ENCODE peak calls at places on chromosomes 4 and X, in eight cellular contexts. Z is left lung; K is effector CD4-positive, alpha-beta T cell; J is left colon; M is stimulated activated CD4-positive, alpha-beta T cell treated with anti-CD3 and anti-CD28 coated beads, Interleukin-12 subunit alpha, Interleukin-12 subunit beta, amount 100 ng/mL, for 24 hours; U is hepatocyte; O is astrocyte of the spinal cord; P is breast epithelium. Q is an unnamed sample.

GRCh38 chrX:135516376-135516775 is 4.1 kb upstream of the INTS6L start:
- DNase-seq in Z (no peak), K (no peak), J (no peak), M (no peak), U (no peak), O (no peak), P (no peak), Q (no peak)

GRCh38 chrX:85685843-85686242 is 306.4 kb upstream of the POF1B start:
- DNase-seq in Z (no peak), K (no peak), J (no peak), M (no peak), U (no peak), O (no peak), P (no peak), Q (no peak)

GRCh38 chr4:186017801-186018200 is 51.2 kb upstream of the TLR3 start:
- DNase-seq in Z (no peak), K (no peak), J (no peak), M (no peak), U (no peak), O (no peak), P (no peak), Q (no peak)

GRCh38 chr4:84956014-84956413 is 10.5 kb downstream of the WDFY3 start:
- DNase-seq in Z (no peak), K (no peak), J (no peak), M (no peak), U (no peak), O (no peak), P (no peak), Q (no peak)

GRCh38 chrX:110346681-110347080 is 12.0 kb upstream of the RTL9 start:
- DNase-seq in Z (peak), K (no peak), J (no peak), M (no peak), U (no peak), O (no peak), P (no peak), Q (no peak)

GRCh38 chr4:113682730-113683129 is 78.8 kb downstream of the CAMK2D start:
- DNase-seq in Z (no peak), K (no peak), J (no peak), M (no peak), U (no peak), O (peak), P (no peak), Q (no peak)

GRCh38 chr4:65665951-65666523 is 4.3 kb downstream of the EPHA5 start:
- DNase-seq in Z (no peak), K (no peak), J (no peak), M (no peak), U (no peak), O (peak), P (no peak), Q (no peak)

GRCh38 chrX:94635003-94635402 is 961.0 kb downstream of the FAM133A start:
- DNase-seq in Z (no peak), K (no peak), J (no peak), M (no peak), U (no peak), O (no peak), P (no peak), Q (no peak)

GRCh38 chr4:122978109-122978508 is 55.7 kb upstream of the NUDT6 start:
- DNase-seq in Z (peak), K (no peak), J (no peak), M (no peak), U (no peak), O (no peak), P (no peak), Q (no peak)

GRCh38 chr4:23827971-23828680 is 61.7 kb downstream of the PPARGC1A start:
- DNase-seq in Z (no peak), K (no peak), J (no peak), M (no peak), U (no peak), O (peak), P (no peak), Q (no peak)

GRCh38 chr4:152024881-152025280 is 264.1 kb upstream of the GATB start:
- DNase-seq in Z (no peak), K (no peak), J (no peak), M (no peak), U (no peak), O (no peak), P (no peak), Q (no peak)

GRCh38 chr4:121256887-121257426 is 92.8 kb upstream of the TNIP3 start:
- DNase-seq in Z (no peak), K (no peak), J (no peak), M (no peak), U (no peak), O (no peak), P (no peak), Q (no peak)

GRCh38 chrX:115191490-115192243 is 2.5 kb downstream of the RBMXL3 start:
- DNase-seq in Z (peak), K (no peak), J (no peak), M (no peak), U (no peak), O (no peak), P (no peak), Q (no peak)

GRCh38 chrX:17376381-17377046 is 1.5 kb downstream of the NHS start:
- DNase-seq in Z (no peak), K (no peak), J (peak), M (no peak), U (peak), O (peak), P (no peak), Q (peak)

GRCh38 chr4:108272566-108272965 is 103.8 kb upstream of the LEF1 start:
- DNase-seq in Z (no peak), K (no peak), J (no peak), M (no peak), U (no peak), O (peak), P (no peak), Q (no peak)

GRCh38 chrX:141443922-141444321 is 140.6 kb downstream of the SPANXA1 start:
- DNase-seq in Z (no peak), K (no peak), J (no peak), M (no peak), U (no peak), O (no peak), P (no peak), Q (no peak)

GRCh38 chr4:167721574-167721973 is 370.8 kb upstream of the ANXA10 start:
- DNase-seq in Z (no peak), K (no peak), J (no peak), M (no peak), U (no peak), O (no peak), P (no peak), Q (no peak)